ENCODE peak calls at places on chromosomes 11 and 22, in four cellular contexts. V is K562, C is H1, H is HepG2. E is an unnamed sample.
A peak's percentile ranks its signal among the peaks of the same experiment; 100 is the strongest.

GRCh38 chr22:37032535-37033460 is 13.3 kb downstream of the MPST start:
- DNase-seq in V (no peak), C (no peak), H (peak; percentile 100), E (no peak)

GRCh38 chr11:72010529-72011233 is 12.0 kb downstream of the IL18BP start:
- DNase-seq in V (no peak), C (no peak), H (no peak), E (no peak)

GRCh38 chr11:119460582-119460981 is 37.6 kb upstream of the THY1 start:
- DNase-seq in V (no peak), C (no peak), H (no peak), E (no peak)

GRCh38 chr22:26547426-26547825 is 35.2 kb upstream of the TFIP11 start:
- DNase-seq in V (no peak), C (no peak), H (no peak), E (no peak)

GRCh38 chr11:914747-915493 is 4.3 kb upstream of the CHID1 start:
- DNase-seq in V (no peak), C (no peak), H (peak; percentile 68), E (no peak)

GRCh38 chr11:35305670-35306382 is 113.5 kb downstream of the SLC1A2 start:
- DNase-seq in V (peak; percentile 63), C (peak; percentile 21), H (peak; percentile 12), E (no peak)

GRCh38 chr22:30212996-30213441 is 33.5 kb downstream of the LIF start:
- DNase-seq in V (no peak), C (no peak), H (no peak), E (no peak)

GRCh38 chr22:33341611-33342010 is 283.4 kb upstream of the SYN3 start:
- DNase-seq in V (no peak), C (no peak), H (no peak), E (no peak)

GRCh38 chr11:45148276-45148675 is 1.8 kb downstream of the PRDM11 start:
- DNase-seq in V (no peak), C (no peak), H (no peak), E (no peak)
- TF ChIP-seq ZNF274 in V (no peak), C (no peak), H (no peak), E (no peak)

DNA sequence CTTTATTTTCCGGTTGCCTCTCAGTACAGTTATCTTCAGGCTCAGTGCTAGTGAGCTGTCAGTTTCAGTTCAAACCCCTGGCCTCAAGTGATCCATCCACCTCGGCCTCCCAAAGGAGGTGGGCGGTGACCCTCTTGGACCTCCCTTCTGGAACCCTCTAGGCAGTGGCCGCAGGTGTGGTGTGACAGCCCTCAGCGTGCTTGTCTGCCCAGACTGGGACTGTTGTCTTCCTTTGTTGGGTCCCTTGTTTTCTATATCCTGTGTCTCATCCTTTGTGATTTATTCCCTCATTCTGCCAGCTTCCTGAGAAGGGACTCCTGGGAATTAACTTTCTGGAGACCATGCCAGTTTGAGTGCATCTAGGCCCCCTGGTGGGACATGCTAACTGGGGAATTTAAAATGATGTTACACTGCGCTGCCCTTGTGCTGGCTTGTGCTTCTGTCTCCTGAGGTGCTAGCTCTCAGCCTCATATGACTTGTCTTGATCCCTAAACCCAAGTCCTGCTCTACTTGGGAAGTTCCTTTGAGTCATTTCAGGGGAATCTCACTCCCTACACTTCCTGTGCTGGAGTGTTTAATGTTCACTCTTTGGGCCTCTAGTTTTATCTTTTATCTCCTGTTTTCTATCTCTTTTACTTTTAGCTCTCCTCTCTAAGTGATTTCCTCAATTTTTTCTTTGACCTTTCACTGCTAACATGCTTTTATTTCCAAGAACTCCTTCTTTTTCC is 19.4 kb downstream of the MED15 start:
- DNase-seq in V (no peak), C (no peak), H (no peak), E (no peak)
- TF ChIP-seq ATF2 in V (no peak), C (no peak), H (no peak), E (no peak)

GRCh38 chr11:76678316-76678715 is 7.8 kb upstream of the LRRC32 start:
- DNase-seq in V (no peak), C (no peak), H (no peak), E (no peak)
- TF ChIP-seq ZNF274 in V (no peak), C (no peak), H (no peak), E (no peak)

GRCh38 chr11:44978279-44978960 is 27.7 kb upstream of the TP53I11 start:
- DNase-seq in V (no peak), C (no peak), H (no peak), E (no peak)

GRCh38 chr11:44978961-44979331 is 28.3 kb upstream of the TP53I11 start:
- DNase-seq in V (no peak), C (no peak), H (peak; percentile 35), E (no peak)

GRCh38 chr11:44976576-44976975 is 25.9 kb upstream of the TP53I11 start:
- DNase-seq in V (no peak), C (no peak), H (no peak), E (no peak)

GRCh38 chr11:44979536-44980399 is 29.1 kb upstream of the TP53I11 start:
- DNase-seq in V (no peak), C (no peak), H (no peak), E (no peak)

GRCh38 chr11:44977493-44977984 is 26.9 kb upstream of the TP53I11 start:
- DNase-seq in V (no peak), C (no peak), H (no peak), E (no peak)
- TF ChIP-seq ATF2 in V (no peak), C (no peak), H (no peak), E (no peak)

GRCh38 chr11:14185461-14185860 is 173.5 kb downstream of the RRAS2 start:
- DNase-seq in V (no peak), C (no peak), H (no peak), E (no peak)

GRCh38 chr11:14182833-14183340 is 176.1 kb downstream of the RRAS2 start:
- DNase-seq in V (no peak), C (no peak), H (no peak), E (no peak)

GRCh38 chr11:14183973-14184372 is 175.0 kb downstream of the RRAS2 start:
- DNase-seq in V (no peak), C (no peak), H (no peak), E (no peak)

GRCh38 chr11:14184548-14184947 is 174.4 kb downstream of the RRAS2 start:
- DNase-seq in V (no peak), C (no peak), H (peak; percentile 5), E (no peak)

GRCh38 chr11:14186376-14186775 is 172.6 kb downstream of the RRAS2 start:
- DNase-seq in V (no peak), C (no peak), H (no peak), E (no peak)
- TF ChIP-seq ZNF274 in V (no peak), C (no peak), H (no peak), E (no peak)

GRCh38 chr11:117878314-117878938 is 2.0 kb upstream of the FXYD6 start:
- DNase-seq in V (no peak), C (no peak), H (no peak), E (no peak)

GRCh38 chr11:117877120-117877784 is 794 bp upstream of the FXYD6 start:
- DNase-seq in V (no peak), C (no peak), H (no peak), E (no peak)

GRCh38 chr11:117878939-117879475 is 2.5 kb upstream of the FXYD6 start:
- DNase-seq in V (no peak), C (no peak), H (no peak), E (no peak)

GRCh38 chr11:117881217-117881616 is 4.8 kb upstream of the FXYD6 start:
- DNase-seq in V (no peak), C (no peak), H (no peak), E (no peak)

DNA sequence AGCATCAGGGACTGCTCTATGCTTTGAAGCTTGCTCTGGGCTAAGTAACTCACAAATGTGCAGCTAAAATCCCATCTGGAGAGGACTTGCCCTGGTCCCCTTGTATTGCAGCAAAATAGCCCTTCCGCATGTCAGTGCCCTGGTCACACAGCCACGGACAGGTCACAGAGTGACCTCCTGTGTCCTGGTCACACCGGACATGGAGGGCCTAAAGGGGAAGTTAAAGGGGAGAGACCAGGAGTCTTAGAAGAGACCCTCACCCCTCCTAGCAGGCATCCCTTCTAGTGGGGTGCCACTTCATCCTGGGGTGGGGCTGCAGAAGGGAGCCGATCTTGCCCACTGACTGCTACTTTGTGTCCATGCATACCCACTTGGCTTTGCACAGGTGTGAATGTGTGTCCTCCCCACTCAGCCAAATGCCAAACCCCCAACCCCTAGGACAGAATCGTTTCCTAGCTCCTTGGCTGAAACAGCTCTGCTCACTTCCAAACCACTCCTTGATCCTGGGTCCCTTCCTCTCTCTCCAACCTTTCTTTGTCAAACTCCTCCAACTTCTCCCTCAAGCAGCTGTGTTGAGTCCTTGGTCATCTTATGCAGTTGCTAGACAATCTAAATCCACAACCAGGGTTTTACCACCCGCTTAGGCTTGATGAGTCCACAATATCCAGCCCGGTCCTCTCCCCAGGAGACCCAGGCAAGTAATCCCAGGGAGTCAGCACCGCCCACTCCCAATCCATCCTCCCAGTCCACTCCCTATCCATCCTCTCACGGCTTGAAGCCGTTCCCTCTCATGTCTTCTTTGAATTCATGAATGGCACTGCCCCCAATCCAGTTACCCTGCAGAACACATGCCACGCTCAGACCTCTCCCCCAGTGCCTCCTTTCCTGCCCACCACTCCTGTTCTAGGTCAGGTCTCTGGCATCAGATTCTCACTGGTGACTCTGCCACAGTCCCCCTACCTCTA is 3.3 kb upstream of the FXYD6 start:
- DNase-seq in V (no peak), C (no peak), H (no peak), E (no peak)
- TF ChIP-seq ATF2 in V (no peak), C (no peak), H (no peak), E (no peak)

GRCh38 chr22:45775569-45776312 is 104.1 kb downstream of the ATXN10 start:
- DNase-seq in V (no peak), C (no peak), H (no peak), E (peak; percentile 72)
- TF ChIP-seq ZNF274 in V (no peak), C (no peak), H (no peak), E (no peak)

GRCh38 chr22:39631381-39631780 is 60.8 kb downstream of the CACNA1I start:
- DNase-seq in V (no peak), C (no peak), H (no peak), E (no peak)

GRCh38 chr22:39635719-39636118 is 65.2 kb downstream of the CACNA1I start:
- DNase-seq in V (no peak), C (no peak), H (no peak), E (no peak)

GRCh38 chr22:39631857-39632256 is 61.3 kb downstream of the CACNA1I start:
- DNase-seq in V (no peak), C (no peak), H (no peak), E (no peak)

GRCh38 chr22:39630721-39631120 is 60.2 kb downstream of the CACNA1I start:
- DNase-seq in V (no peak), C (no peak), H (no peak), E (no peak)

GRCh38 chr22:39634530-39635399 is 64.2 kb downstream of the CACNA1I start:
- DNase-seq in V (peak; percentile 72), C (no peak), H (peak; percentile 12), E (no peak)
- TF ChIP-seq ATF2 in V (no peak), C (no peak), H (no peak), E (no peak)

GRCh38 chr11:12983331-12983730 is 25.8 kb upstream of the RASSF10 start:
- DNase-seq in V (no peak), C (no peak), H (peak; percentile 41), E (no peak)
- TF ChIP-seq ZNF274 in V (no peak), C (no peak), H (no peak), E (no peak)

E was measured in GM12878.